ENCODE peak calls at places on chromosomes 4 and X, in five cellular contexts. K is H1, G is K562, P is A549, D is GM12878. E is an unnamed sample.
A peak's percentile ranks its signal among the peaks of the same experiment; 100 is the strongest.

GRCh38 chrX:63506320-63506719 is 155.2 kb upstream of the SPIN4 start:
- DNase-seq in K (no peak), P (peak; percentile 37), G (peak; percentile 4), D (no peak), E (peak; percentile 15)

GRCh38 chr4:85132117-85132516 is 165.6 kb upstream of the WDFY3 start:
- DNase-seq in D (no peak), K (no peak), G (no peak), P (no peak), E (no peak)

GRCh38 chr4:16056681-16057400 is 27.0 kb downstream of the PROM1 start:
- DNase-seq in K (no peak), G (no peak), P (no peak), D (no peak), E (no peak)

GRCh38 chr4:181796502-181796901 is 446.7 kb upstream of the TENM3 start:
- DNase-seq in G (no peak), D (no peak), P (peak; percentile 10), K (no peak), E (no peak)

GRCh38 chrX:11564546-11564945 is 101.2 kb downstream of the ARHGAP6 start:
- DNase-seq in K (no peak), G (no peak), D (no peak), P (no peak), E (no peak)

GRCh38 chr4:84792366-84793301 is 173.9 kb downstream of the WDFY3 start:
- DNase-seq in K (no peak), P (no peak), G (no peak), D (no peak), E (no peak)

GRCh38 chrX:40845331-40845911 is 110.1 kb upstream of the MED14 start:
- DNase-seq in D (no peak), K (peak; percentile 34), P (no peak), G (no peak), E (peak; percentile 6)

GRCh38 chr4:146132445-146132844 is 43.1 kb upstream of the LSM6 start:
- DNase-seq in G (no peak), D (peak; percentile 70), K (no peak), P (no peak), E (no peak)

GRCh38 chr4:186021461-186022167 is 47.3 kb upstream of the TLR3 start:
- DNase-seq in K (no peak), D (no peak), G (no peak), P (peak; percentile 21), E (peak; percentile 30)

GRCh38 chr4:10018818-10019438 is 2.4 kb downstream of the SLC2A9 start:
- DNase-seq in D (peak; percentile 64), G (peak; percentile 92), P (peak; percentile 79), K (peak; percentile 79), E (no peak)

GRCh38 chr4:174204194-174204831 is 79.2 kb downstream of the FBXO8 start:
- DNase-seq in K (no peak), P (no peak), D (no peak), G (no peak), E (no peak)

GRCh38 chr4:74152841-74153240 is 5.1 kb upstream of the MTHFD2L start:
- DNase-seq in G (no peak), K (no peak), D (no peak), P (no peak), E (no peak)

GRCh38 chr4:56250801-56251200 is 136.5 kb downstream of the AASDH start:
- DNase-seq in G (no peak), D (no peak), K (no peak), P (no peak), E (no peak)

GRCh38 chr4:128322986-128323385 is 35.4 kb upstream of the PGRMC2 start:
- DNase-seq in D (no peak), P (peak; percentile 75), K (no peak), G (no peak), E (peak; percentile 53)

GRCh38 chr4:182141623-182142022 is 101.6 kb upstream of the TENM3 start:
- DNase-seq in P (no peak), G (no peak), K (no peak), D (no peak), E (no peak)

GRCh38 chr4:78829296-78829695 is 53.1 kb downstream of the BMP2K start:
- DNase-seq in G (no peak), D (no peak), K (no peak), P (peak; percentile 4), E (no peak)

GRCh38 chrX:151458824-151459223 is 61.8 kb downstream of the VMA21 start:
- DNase-seq in K (no peak), G (no peak), D (no peak), P (no peak), E (peak; percentile 2)

GRCh38 chr4:1259966-1260365 is 11.0 kb upstream of the CTBP1 start:
- DNase-seq in G (no peak), K (no peak), P (no peak), D (no peak), E (no peak)

GRCh38 chrX:127943570-127943969 is 108.6 kb downstream of the ACTRT1 start:
- DNase-seq in P (no peak), K (no peak), G (no peak), D (no peak), E (no peak)

GRCh38 chrX:53713987-53714579 is 27.6 kb upstream of the HUWE1 start:
- DNase-seq in K (no peak), P (no peak), G (no peak), D (peak; percentile 52), E (no peak)

GRCh38 chr4:40333921-40334352 is 1.2 kb upstream of the CHRNA9 start:
- DNase-seq in P (peak; percentile 45), K (no peak), G (peak; percentile 17), D (no peak), E (no peak)

GRCh38 chrX:42143866-42144592 is 220.7 kb upstream of the CASK start:
- DNase-seq in G (no peak), K (no peak), D (no peak), P (no peak), E (no peak)

GRCh38 chr4:68724426-68724825 is 54.0 kb upstream of the UGT2B15 start:
- DNase-seq in K (no peak), G (no peak), D (no peak), P (no peak), E (no peak)

GRCh38 chrX:47059142-47059874 is 18.9 kb upstream of the RGN start:
- DNase-seq in K (no peak), P (no peak), G (no peak), D (no peak), E (no peak)

GRCh38 chr4:5020341-5020740 is 1.1 kb upstream of the CYTL1 start:
- DNase-seq in P (no peak), D (no peak), K (no peak), G (no peak), E (no peak)

GRCh38 chr4:149766135-149766534 is 49.5 kb downstream of the IQCM start:
- DNase-seq in K (no peak), G (no peak), D (no peak), P (no peak), E (no peak)

GRCh38 chr4:51906167-51906647 is 63.3 kb downstream of the DCUN1D4 start:
- DNase-seq in D (peak; percentile 69), G (no peak), K (no peak), P (no peak), E (no peak)

GRCh38 chr4:93416337-93417102 is 412.0 kb upstream of the ATOH1 start:
- DNase-seq in D (no peak), P (no peak), G (no peak), K (no peak), E (no peak)

GRCh38 chrX:45622538-45622937 is 421.9 kb upstream of the DIPK2B start:
- DNase-seq in P (no peak), D (no peak), K (no peak), G (no peak), E (no peak)

GRCh38 chr4:180203349-180203748 is 2039.9 kb upstream of the TENM3 start:
- DNase-seq in G (no peak), P (no peak), K (no peak), D (peak; percentile 31), E (no peak)

GRCh38 chr4:169921732-169922131 is 104.5 kb downstream of the MFAP3L start:
- DNase-seq in D (no peak), G (no peak), K (no peak), P (no peak), E (no peak)

GRCh38 chr4:114383721-114384120 is 214.9 kb upstream of the UGT8 start:
- DNase-seq in P (no peak), D (no peak), G (no peak), K (no peak), E (no peak)

GRCh38 chr4:94396984-94397383 is 54.3 kb upstream of the HPGDS start:
- DNase-seq in G (no peak), P (no peak), K (no peak), D (no peak), E (no peak)

GRCh38 chr4:94390804-94391410 is 48.3 kb upstream of the HPGDS start:
- DNase-seq in K (no peak), D (no peak), G (peak; percentile 26), P (no peak), E (peak; percentile 20)

GRCh38 chr4:185713272-185713671 is 98.7 kb downstream of the SORBS2 start:
- DNase-seq in D (no peak), K (no peak), G (no peak), P (no peak), E (peak; percentile 62)

GRCh38 chrX:123884809-123885408 is 25.1 kb downstream of the XIAP start:
- DNase-seq in P (peak; percentile 66), K (no peak), D (no peak), G (peak; percentile 26), E (peak; percentile 31)
- TF ChIP-seq KDM1A in P (no peak), K (no peak), D (no peak), G (no peak), E (no peak)

GRCh38 chr4:165368567-165368966 is 10.2 kb upstream of the CPE start:
- DNase-seq in P (no peak), D (no peak), K (no peak), G (no peak), E (peak; percentile 20)
- TF ChIP-seq KDM1A in P (no peak), D (no peak), K (no peak), G (no peak), E (no peak)

DNA sequence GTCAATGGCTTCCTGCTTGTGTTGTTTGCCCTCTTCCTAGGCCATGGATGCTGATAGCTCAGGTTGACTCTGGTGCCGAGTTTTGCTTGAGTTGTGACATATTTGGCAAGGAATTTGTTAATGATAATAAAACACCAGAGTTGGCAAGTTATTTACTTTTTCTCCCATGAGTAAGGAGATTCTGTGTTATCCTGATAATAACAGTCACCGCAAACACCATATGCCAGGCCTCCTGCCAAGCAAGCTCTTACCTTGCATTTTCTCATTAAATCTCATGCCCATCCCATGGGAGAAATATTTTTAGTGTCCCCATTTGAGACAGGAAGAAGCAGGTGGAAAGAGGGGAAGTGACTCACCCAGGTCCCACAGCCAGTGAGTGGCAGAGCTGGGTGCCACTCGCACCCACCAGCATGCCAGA is 67.4 kb upstream of the CLCN4 start:
- DNase-seq in P (peak; percentile 36), G (no peak), D (no peak), K (no peak), E (no peak)
- TF ChIP-seq KDM1A in P (no peak), G (no peak), D (no peak), K (no peak), E (no peak)

GRCh38 chr4:53920883-53921282 is 143.5 kb downstream of the CHIC2 start:
- DNase-seq in K (no peak), D (no peak), G (no peak), P (no peak), E (no peak)

GRCh38 chr4:53921856-53922255 is 142.5 kb downstream of the CHIC2 start:
- DNase-seq in P (no peak), D (no peak), G (no peak), K (no peak), E (no peak)

GRCh38 chr4:53917719-53918118 is 146.7 kb downstream of the CHIC2 start:
- DNase-seq in K (no peak), G (no peak), D (no peak), P (no peak), E (no peak)

GRCh38 chr4:53919605-53920004 is 144.8 kb downstream of the CHIC2 start:
- DNase-seq in K (no peak), G (no peak), P (no peak), D (no peak), E (no peak)

GRCh38 chr4:53920116-53920515 is 144.3 kb downstream of the CHIC2 start:
- DNase-seq in K (no peak), G (no peak), P (no peak), D (no peak), E (no peak)
- TF ChIP-seq KDM1A in K (no peak), G (no peak), P (no peak), D (no peak), E (no peak)

E was measured in HepG2.